ENCODE peak calls at places on chromosomes 12 and 14, in five cellular contexts. R is PC-3, K is Panc1, Y is body of pancreas, U is esophagus muscularis mucosa. X is an unnamed sample.

GRCh38 chr12:124509676-124510300 is 57.6 kb downstream of the NCOR2 start:
- DNase-seq in R (no peak), U (peak; percentile 95), K (no peak), Y (peak; percentile 61), X (peak; percentile 53)

GRCh38 chr14:22502007-22502406 is 87.0 kb downstream of the DAD1 start:
- DNase-seq in R (peak; percentile 39), Y (no peak), U (no peak), K (no peak), X (peak; percentile 50)

GRCh38 chr12:92341333-92341691 is 195.7 kb upstream of the BTG1 start:
- DNase-seq in K (no peak), R (no peak), U (no peak), Y (no peak), X (no peak)

GRCh38 chr12:43551971-43552559 is at the start of gene ADAMTS20:
- DNase-seq in Y (no peak), R (no peak), K (no peak), U (no peak), X (no peak)

GRCh38 chr14:45135181-45135580 is 549 bp upstream of the FANCM start:
- DNase-seq in R (peak; percentile 7), Y (no peak), K (no peak), U (no peak), X (peak; percentile 20)

GRCh38 chr12:63415357-63415756 is 252.9 kb downstream of the DPY19L2 start:
- DNase-seq in Y (no peak), U (no peak), K (no peak), R (no peak), X (no peak)

GRCh38 chr14:67583711-67584644 is 16.1 kb downstream of the PIGH start:
- DNase-seq in U (no peak), Y (peak; percentile 53), K (peak; percentile 39), R (peak; percentile 72), X (peak; percentile 40)

GRCh38 chr12:52912711-52913423 is 8.0 kb upstream of the KRT8 start:
- DNase-seq in K (no peak), Y (peak; percentile 70), R (no peak), U (no peak), X (peak; percentile 96)

GRCh38 chr12:49974231-49974675 is 1.5 kb downstream of the AQP6 start:
- DNase-seq in K (no peak), Y (peak; percentile 63), U (no peak), R (peak; percentile 38), X (peak; percentile 43)

GRCh38 chr14:68675233-68675577 is 117.7 kb downstream of the ZFP36L1 start:
- DNase-seq in K (no peak), R (peak; percentile 93), Y (no peak), U (no peak), X (no peak)

GRCh38 chr12:47807338-47807737 is 12.4 kb downstream of the HDAC7 start:
- DNase-seq in U (no peak), K (no peak), R (no peak), Y (no peak), X (no peak)
- H3K27ac ChIP-seq in U (peak overlapping the region; percentile 92), K (no peak overlapping the region), R (no peak overlapping the region), Y (peak overlapping the region; percentile 56), X (peak overlapping the region; percentile 90)

GRCh38 chr14:93035585-93035916 is 80.2 kb downstream of the ITPK1 start:
- DNase-seq in R (no peak), U (no peak), Y (no peak), K (no peak), X (no peak)

GRCh38 chr14:93036652-93037341 is 78.9 kb downstream of the ITPK1 start:
- DNase-seq in Y (no peak), K (no peak), R (no peak), U (no peak), X (no peak)

GRCh38 chr14:93035917-93036651 is 79.6 kb downstream of the ITPK1 start:
- DNase-seq in U (no peak), R (peak; percentile 39), Y (no peak), K (no peak), X (no peak)

GRCh38 chr14:93039649-93040315 is 75.9 kb downstream of the ITPK1 start:
- DNase-seq in R (no peak), K (no peak), Y (no peak), U (no peak), X (no peak)

GRCh38 chr14:93037354-93037753 is 78.4 kb downstream of the ITPK1 start:
- DNase-seq in Y (no peak), K (no peak), R (no peak), U (no peak), X (no peak)
- H3K4me1 ChIP-seq in Y (peaks cover 63% of the 10 kb centered on the region), K (no peaks in the 10 kb centered on the region), R (peaks cover 53% of the 10 kb centered on the region), U (peaks cover 100% of the 10 kb centered on the region), X (peaks cover 28% of the 10 kb centered on the region)

GRCh38 chr14:61320806-61321384 is 484 bp upstream of the PRKCH start:
- DNase-seq in R (peak; percentile 74), Y (no peak), U (no peak), K (no peak), X (peak; percentile 29)

GRCh38 chr14:61321385-61322010 is at the start of gene PRKCH:
- DNase-seq in U (no peak), R (peak; percentile 90), K (no peak), Y (peak; percentile 83), X (peak; percentile 82)

GRCh38 chr14:61323970-61324369 is 2.6 kb downstream of the PRKCH start:
- DNase-seq in Y (no peak), K (no peak), U (no peak), R (no peak), X (no peak)

GRCh38 chr14:61322011-61322798 is 826 bp downstream of the PRKCH start:
- DNase-seq in R (peak; percentile 85), U (no peak), Y (peak; percentile 77), K (no peak), X (peak; percentile 72)

DNA sequence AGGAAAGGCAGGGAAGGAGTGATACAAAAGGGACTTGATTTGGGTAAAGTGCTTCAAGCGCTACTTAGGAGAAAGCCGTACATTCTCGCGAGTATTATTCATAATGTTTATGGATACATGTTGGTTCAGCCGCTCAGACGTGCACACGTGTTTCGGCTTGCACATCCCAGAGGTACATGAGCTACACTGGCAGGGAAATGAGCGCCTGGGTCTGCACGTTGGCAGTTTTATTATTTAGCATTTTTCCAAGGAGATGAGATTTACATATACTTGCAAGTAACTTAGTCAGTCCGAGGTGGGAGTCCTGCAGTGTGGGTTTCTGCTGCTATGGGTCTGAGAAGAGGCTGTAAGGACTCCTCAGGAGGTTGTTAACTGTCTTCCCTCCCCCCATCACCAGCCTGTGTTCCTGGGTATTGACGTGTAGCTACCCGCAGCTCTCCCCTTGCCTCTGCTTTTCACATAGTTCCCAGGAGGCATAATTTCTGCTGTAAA is 1.5 kb downstream of the PRKCH start:
- DNase-seq in Y (no peak), R (peak; percentile 89), K (no peak), U (no peak), X (no peak)
- H3K4me3 ChIP-seq in Y (no peak overlapping the region), R (peak overlapping the region; percentile 72), K (peak overlapping the region; percentile 48), U (peak overlapping the region; percentile 63), X (peak overlapping the region; percentile 65)

DNA sequence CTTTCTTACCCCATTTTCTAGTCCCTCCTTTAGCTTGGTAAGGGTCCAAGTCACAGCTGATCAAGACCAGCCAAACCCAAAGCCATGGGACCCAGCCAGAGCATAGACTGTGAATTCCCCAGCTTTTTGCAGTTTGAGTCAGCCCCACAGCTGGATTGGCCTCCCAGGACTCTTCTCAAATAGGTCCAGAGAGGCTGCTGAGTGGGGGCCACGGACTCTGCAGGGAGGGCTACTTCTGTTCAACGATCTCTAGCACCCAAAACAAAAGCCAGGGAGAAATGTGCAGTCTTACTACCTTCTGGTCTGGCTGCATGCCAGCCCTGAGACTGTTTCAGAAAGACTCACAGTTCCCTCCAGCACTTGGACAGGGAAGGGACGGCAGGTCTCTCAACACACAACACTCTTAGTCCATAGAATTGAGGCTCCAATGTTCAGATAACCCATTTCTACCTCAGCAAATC is 1.6 kb downstream of the VDR start:
- DNase-seq in R (peak; percentile 60), Y (no peak), K (no peak), U (no peak), X (peak; percentile 73)
- H3K27ac ChIP-seq in R (peak overlapping the region; percentile 50), Y (no peak overlapping the region), K (no peak overlapping the region), U (no peak overlapping the region), X (peak overlapping the region; percentile 88)

GRCh38 chr12:6554168-6554989 is 1.5 kb downstream of the IFFO1 start:
- DNase-seq in K (no peak), R (peak; percentile 57), U (no peak), Y (peak; percentile 74), X (peak; percentile 80)
- H3K4me1 ChIP-seq in K (no peaks in the 10 kb centered on the region), R (peaks cover under 1% of the 10 kb centered on the region), U (peaks cover 81% of the 10 kb centered on the region), Y (peaks cover 36% of the 10 kb centered on the region), X (peaks cover 5% of the 10 kb centered on the region)

DNA sequence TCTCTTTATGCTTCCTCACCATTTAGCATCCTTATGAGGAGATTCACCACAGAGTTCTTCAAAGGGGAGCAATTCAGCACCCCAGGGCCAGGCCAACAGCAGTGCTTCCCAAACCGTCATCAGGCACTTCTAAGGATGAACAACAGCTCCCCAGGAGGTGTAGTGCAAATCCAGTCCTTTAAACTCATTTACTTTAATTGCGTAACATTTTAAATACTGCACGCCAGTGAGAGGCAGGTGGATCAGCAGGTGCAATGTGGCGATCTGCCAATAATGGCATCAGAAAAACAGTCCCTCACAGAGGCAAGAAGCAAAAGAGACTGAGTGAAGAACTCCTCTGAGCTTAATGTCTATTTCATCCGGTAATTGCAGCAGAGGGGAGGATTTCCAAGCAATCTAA is 770.9 kb upstream of the FOXG1 start:
- DNase-seq in K (no peak), Y (no peak), U (no peak), R (no peak), X (peak; percentile 29)
- H3K4me3 ChIP-seq in K (no peak overlapping the region), Y (no peak overlapping the region), U (no peak overlapping the region), R (no peak overlapping the region), X (no peak overlapping the region)

DNA sequence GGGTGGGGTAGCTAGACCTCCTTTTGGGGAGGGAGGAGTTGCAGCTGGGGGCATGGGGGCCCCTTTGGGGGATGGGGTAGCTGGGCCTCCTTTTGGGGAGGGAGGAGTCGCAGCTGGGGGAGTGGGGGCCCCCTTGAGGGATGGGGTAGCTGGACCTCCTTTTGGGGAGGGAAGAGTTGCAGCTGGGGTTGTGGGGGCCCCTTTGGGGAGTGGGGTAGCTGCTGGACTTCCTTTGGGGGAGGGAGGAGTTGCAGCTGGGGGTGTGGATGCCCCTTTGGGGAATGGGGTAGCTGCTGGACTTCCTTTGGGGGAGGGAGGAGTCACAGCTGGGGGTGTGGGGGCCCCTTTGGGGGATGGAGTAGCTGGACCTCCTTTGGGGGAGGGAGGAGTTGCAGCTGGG is 6.9 kb downstream of the NACA start:
- DNase-seq in R (no peak), U (no peak), K (no peak), Y (no peak), X (no peak)
- H3K27ac ChIP-seq in R (no peak overlapping the region), U (no peak overlapping the region), K (no peak overlapping the region), Y (no peak overlapping the region), X (no peak overlapping the region)

GRCh38 chr12:62270872-62271271 is 10.7 kb downstream of the USP15 start:
- DNase-seq in R (no peak), Y (no peak), U (no peak), K (no peak), X (no peak)
- H3K4me1 ChIP-seq in R (peaks cover 19% of the 10 kb centered on the region), Y (peaks cover 79% of the 10 kb centered on the region), U (peaks cover 88% of the 10 kb centered on the region), K (peaks cover 9% of the 10 kb centered on the region), X (no peaks in the 10 kb centered on the region)

X was measured in colonic mucosa.